ENCODE peak calls at places on chromosomes 6 and 20, in ten cellular contexts. O is tibial nerve; Y is adipocyte; G is left lung; R is transverse colon; C is PC-9; N is aorta; K is K562; Z is gastrocnemius medialis; I is CD8-positive, alpha-beta T cell. H is an unnamed sample. For H3K4me1, the result is how much of the 10 kb centered on the place peaks cover.

GRCh38 chr20:58020656-58021454 is 207.6 kb downstream of the ANKRD60 start:
- DNase-seq in O (no peak), Y (no peak), G (no peak), R (no peak), C (no peak), N (no peak), K (no peak), Z (peak), I (no peak), H (peak)

GRCh38 chr6:1423578-1423977 is 34.2 kb downstream of the FOXF2 start:
- DNase-seq in O (no peak), Y (peak), G (no peak), R (no peak), C (no peak), N (no peak), K (no peak), Z (no peak), I (no peak), H (no peak)

GRCh38 chr6:36840471-36841461 is 1.5 kb upstream of the CPNE5 start:
- DNase-seq in O (no peak), Y (no peak), G (no peak), R (no peak), C (no peak), N (peak), K (no peak), Z (peak), I (no peak), H (no peak)

GRCh38 chr6:154408906-154409500 is 52.4 kb upstream of the IPCEF1 start:
- DNase-seq in O (no peak), Y (peak), G (no peak), R (peak), C (no peak), N (no peak), K (no peak), Z (peak), I (no peak), H (no peak)

GRCh38 chr6:148629197-148629909 is 117.5 kb upstream of the UST start:
- DNase-seq in O (no peak), Y (peak), G (no peak), R (no peak), C (no peak), N (no peak), K (no peak), Z (no peak), I (no peak), H (no peak)

GRCh38 chr6:30465582-30466306 is 23.6 kb upstream of the HLA-E start:
- DNase-seq in O (no peak), Y (no peak), G (no peak), R (no peak), C (no peak), N (no peak), K (no peak), Z (no peak), I (no peak), H (no peak)

GRCh38 chr6:165055231-165055630 is 254.2 kb downstream of the C6orf118 start:
- DNase-seq in O (no peak), Y (no peak), G (no peak), R (no peak), C (no peak), N (no peak), K (no peak), Z (no peak), I (no peak), H (no peak)

GRCh38 chr20:49983123-49983847 is 505 bp downstream of the SNAI1 start:
- DNase-seq in O (no peak), Y (peak), G (no peak), R (no peak), C (no peak), N (peak), K (no peak), Z (no peak), I (no peak), H (no peak)

GRCh38 chr20:25033250-25033940 is 24.5 kb downstream of the ACSS1 start:
- DNase-seq in O (no peak), Y (no peak), G (no peak), R (no peak), C (no peak), N (peak), K (no peak), Z (no peak), I (no peak), H (no peak)

GRCh38 chr6:39984051-39984450 is 49.8 kb upstream of the MOCS1 start:
- DNase-seq in O (no peak), Y (no peak), G (no peak), R (no peak), C (no peak), N (no peak), K (no peak), Z (no peak), I (no peak), H (no peak)

GRCh38 chr6:148831531-148831930 is 84.7 kb downstream of the UST start:
- DNase-seq in O (no peak), Y (peak), G (no peak), R (no peak), C (no peak), N (no peak), K (no peak), Z (no peak), I (no peak), H (no peak)

GRCh38 chr6:54718541-54719023 is 128.0 kb upstream of the FAM83B start:
- DNase-seq in O (no peak), Y (no peak), G (no peak), R (peak), C (no peak), N (no peak), K (no peak), Z (no peak), I (no peak), H (no peak)

GRCh38 chr6:146856296-146856695 is 257.5 kb downstream of the ADGB start:
- DNase-seq in O (no peak), Y (no peak), G (no peak), R (no peak), C (no peak), N (no peak), K (no peak), Z (no peak), I (no peak), H (no peak)

DNA sequence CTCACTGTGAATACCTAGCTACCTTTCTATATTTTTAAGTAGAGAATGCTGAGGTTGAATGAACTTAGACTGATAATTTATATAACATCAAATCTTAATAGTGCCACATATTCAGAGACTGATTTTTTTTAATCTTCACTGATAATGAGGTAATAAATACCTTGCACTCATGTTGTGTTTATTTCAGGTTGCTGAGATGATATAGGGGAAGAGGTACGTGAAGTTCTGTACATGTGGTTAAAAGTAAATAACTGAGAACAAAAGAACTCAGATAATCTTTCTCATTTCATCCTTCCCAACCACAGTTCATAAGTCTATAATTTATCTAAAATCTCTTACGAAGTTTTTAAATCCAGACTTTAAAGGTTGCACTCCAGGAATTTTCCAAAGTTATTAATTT is 6.4 kb downstream of the NHSL1 start:
- DNase-seq in O (no peak), Y (no peak), G (no peak), R (no peak), C (no peak), N (no peak), K (no peak), Z (no peak), I (no peak), H (no peak)
- H3K4me1 ChIP-seq in O (under half), Y (under half), G (under half), R (half or more), C (under half), N (under half), K (under half), Z (under half), I (under half), H (under half)

GRCh38 chr6:106744781-106745180 is 115.4 kb downstream of the QRSL1 start:
- DNase-seq in O (no peak), Y (no peak), G (no peak), R (no peak), C (no peak), N (no peak), K (no peak), Z (no peak), I (no peak), H (no peak)

GRCh38 chr6:106746660-106747059 is 117.3 kb downstream of the QRSL1 start:
- DNase-seq in O (no peak), Y (peak), G (no peak), R (no peak), C (peak), N (no peak), K (no peak), Z (no peak), I (no peak), H (no peak)

GRCh38 chr6:106745824-106746610 is 116.6 kb downstream of the QRSL1 start:
- DNase-seq in O (no peak), Y (no peak), G (no peak), R (no peak), C (peak), N (no peak), K (no peak), Z (no peak), I (no peak), H (no peak)

GRCh38 chr6:106747139-106747538 is 117.8 kb downstream of the QRSL1 start:
- DNase-seq in O (no peak), Y (no peak), G (no peak), R (peak), C (no peak), N (no peak), K (no peak), Z (no peak), I (no peak), H (no peak)

GRCh38 chr6:106745396-106745795 is 116.0 kb downstream of the QRSL1 start:
- DNase-seq in O (no peak), Y (no peak), G (no peak), R (no peak), C (no peak), N (no peak), K (no peak), Z (no peak), I (no peak), H (no peak)
- H3K4me1 ChIP-seq in O (under half), Y (under half), G (under half), R (under half), C (half or more), N (under half), K (under half), Z (under half), I (under half), H (under half)

DNA sequence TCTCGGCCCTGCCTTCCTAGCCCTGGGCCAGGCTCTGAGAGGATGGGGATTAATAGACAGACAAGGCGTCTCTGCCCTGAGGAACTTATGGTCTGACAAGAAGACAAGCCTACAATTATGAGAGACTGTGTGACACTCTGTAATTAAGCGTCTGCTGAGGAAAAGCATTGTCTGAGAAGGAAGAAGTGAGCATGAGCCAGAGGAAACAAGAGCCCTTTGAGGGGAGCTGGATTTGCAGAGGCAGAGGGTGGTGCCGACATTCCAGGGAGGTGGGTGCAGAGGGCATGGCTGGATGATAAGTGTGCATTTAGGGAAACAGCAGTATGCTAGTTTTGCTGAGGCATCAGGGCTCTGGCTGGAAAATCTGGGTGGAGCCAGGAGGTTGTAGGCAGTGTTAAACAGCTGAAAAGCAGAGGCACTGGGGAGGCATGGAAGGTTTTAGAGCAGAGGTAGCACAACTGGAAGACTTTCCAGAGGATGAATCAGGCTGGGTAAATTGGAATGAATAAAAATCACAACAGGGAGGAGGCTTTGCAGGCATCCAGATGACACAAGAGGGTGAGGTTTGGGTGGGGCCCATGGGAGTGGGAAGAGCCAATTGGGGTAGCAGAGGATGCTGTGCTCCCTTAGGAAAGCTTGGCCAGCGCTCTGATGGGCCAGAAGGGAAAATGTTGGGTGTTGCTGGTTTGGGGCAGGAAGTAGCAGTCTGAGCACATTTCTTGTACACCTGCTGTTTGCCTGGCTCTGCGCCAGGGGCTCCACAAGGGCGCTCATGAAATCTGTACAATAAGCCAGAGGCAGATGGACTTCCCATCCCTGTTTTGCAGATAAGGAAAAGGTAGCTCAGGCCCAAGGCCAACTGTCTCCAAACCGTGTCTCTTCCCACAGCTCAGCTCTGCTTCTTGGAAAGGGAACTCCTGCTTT is 74.0 kb upstream of the MYL9 start:
- DNase-seq in O (peak), Y (peak), G (no peak), R (peak), C (no peak), N (peak), K (no peak), Z (peak), I (peak), H (no peak)
- H3K4me1 ChIP-seq in O (half or more), Y (half or more), G (half or more), R (half or more), C (half or more), N (under half), K (under half), Z (half or more), I (half or more), H (half or more)

DNA sequence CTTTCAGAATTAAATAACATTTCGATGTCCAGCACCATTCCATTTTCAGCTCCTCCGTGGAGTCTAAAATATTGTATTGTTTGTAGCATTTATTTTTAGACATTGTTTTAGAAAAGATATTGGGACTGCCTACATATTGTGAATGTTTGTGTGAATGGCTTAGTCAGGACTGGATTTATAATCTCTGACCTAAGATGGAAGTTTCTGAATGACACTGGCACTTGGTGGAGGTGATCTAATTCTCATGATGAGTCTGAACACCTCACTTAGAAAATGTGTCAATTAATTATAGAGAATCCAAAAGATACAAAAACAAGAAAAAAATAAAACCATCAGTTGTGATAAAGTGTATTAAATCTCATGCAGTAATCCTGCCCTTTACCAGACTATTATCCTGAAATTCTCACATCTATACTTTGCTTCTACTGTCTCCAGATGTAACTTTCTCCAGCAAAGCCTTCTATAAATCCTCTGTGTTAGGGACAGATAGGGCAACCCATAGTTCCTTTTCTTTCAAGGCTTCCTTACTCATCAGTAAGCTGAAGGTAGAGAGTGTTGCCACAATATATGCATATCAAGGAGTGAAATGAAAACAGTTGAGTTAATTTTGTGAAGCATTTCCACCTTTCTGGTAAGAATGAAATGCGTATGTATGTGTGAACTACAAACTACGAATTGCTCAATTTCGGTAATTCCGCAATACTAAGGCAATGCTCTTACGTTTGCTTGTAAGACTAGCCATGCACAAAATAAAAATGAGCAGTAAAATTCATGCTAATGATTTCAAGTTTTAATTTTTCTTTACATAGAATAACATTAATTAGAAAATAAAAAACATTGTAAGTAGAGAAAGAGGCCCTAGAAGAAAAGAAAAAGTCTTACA is 61.0 kb upstream of the HBS1L start:
- DNase-seq in O (no peak), Y (no peak), G (no peak), R (no peak), C (no peak), N (no peak), K (no peak), Z (no peak), I (no peak), H (no peak)
- H3K4me1 ChIP-seq in O (under half), Y (under half), G (under half), R (under half), C (under half), N (under half), K (under half), Z (under half), I (under half), H (under half)

DNA sequence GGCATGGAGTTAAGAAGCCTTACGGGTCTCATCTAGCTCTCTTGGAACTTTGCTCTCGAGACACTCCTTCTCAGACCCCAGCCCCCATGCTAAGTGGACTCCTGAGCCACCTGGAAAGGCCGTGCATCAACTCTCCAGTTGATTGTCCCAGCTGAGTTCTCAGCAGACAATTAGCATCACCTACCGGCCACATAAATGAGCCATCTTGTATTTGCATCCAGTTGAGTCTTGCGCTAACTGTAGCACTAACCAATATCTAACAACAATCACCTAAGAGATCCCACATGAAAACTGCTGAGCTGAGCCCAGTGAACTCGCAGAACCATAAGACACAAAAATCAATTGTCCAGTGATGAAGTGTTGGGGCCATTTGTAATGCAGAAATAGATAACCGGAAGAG is 49.7 kb downstream of the PCNA start:
- DNase-seq in O (no peak), Y (no peak), G (no peak), R (no peak), C (no peak), N (no peak), K (no peak), Z (no peak), I (no peak), H (no peak)
- H3K4me1 ChIP-seq in O (under half), Y (under half), G (under half), R (under half), C (under half), N (under half), K (under half), Z (under half), I (under half), H (under half)

DNA sequence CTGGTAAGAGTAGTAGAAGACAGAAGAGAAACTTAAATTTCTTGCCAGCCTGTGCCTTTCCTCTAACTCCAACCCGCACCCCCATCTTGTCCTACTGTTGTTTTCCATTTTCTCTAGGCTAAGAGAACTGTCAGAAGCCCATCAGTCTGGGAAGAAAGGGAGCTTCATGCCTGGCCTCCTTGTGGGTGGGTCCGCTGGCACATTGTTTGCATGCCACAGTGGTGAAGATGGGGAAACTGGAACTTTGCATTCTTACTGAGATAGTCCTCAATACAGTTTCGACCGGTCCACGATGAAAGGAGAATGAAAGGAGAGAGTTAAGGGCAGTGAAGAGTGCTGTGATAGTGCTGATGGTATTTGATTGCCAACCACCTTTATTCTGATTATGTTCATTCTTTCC is 103.1 kb downstream of the TCP11 start:
- DNase-seq in O (no peak), Y (peak), G (no peak), R (no peak), C (no peak), N (no peak), K (no peak), Z (no peak), I (no peak), H (no peak)
- H3K4me1 ChIP-seq in O (half or more), Y (under half), G (half or more), R (under half), C (under half), N (under half), K (under half), Z (half or more), I (under half), H (under half)

GRCh38 chr6:47149554-47149953 is 107.4 kb upstream of the ADGRF1 start:
- DNase-seq in O (no peak), Y (no peak), G (no peak), R (no peak), C (no peak), N (no peak), K (no peak), Z (no peak), I (no peak), H (no peak)

GRCh38 chr6:47153066-47153755 is 111.1 kb upstream of the ADGRF1 start:
- DNase-seq in O (no peak), Y (peak), G (no peak), R (no peak), C (peak), N (no peak), K (no peak), Z (no peak), I (no peak), H (peak)

GRCh38 chr6:47156196-47156595 is 114.1 kb upstream of the ADGRF1 start:
- DNase-seq in O (no peak), Y (no peak), G (no peak), R (no peak), C (no peak), N (no peak), K (no peak), Z (no peak), I (no peak), H (no peak)

GRCh38 chr6:47151232-47151898 is 109.2 kb upstream of the ADGRF1 start:
- DNase-seq in O (no peak), Y (no peak), G (no peak), R (no peak), C (no peak), N (no peak), K (no peak), Z (no peak), I (no peak), H (no peak)

GRCh38 chr6:47152666-47153065 is 110.5 kb upstream of the ADGRF1 start:
- DNase-seq in O (no peak), Y (no peak), G (no peak), R (no peak), C (no peak), N (no peak), K (no peak), Z (no peak), I (no peak), H (no peak)
- H3K4me1 ChIP-seq in O (under half), Y (under half), G (under half), R (under half), C (half or more), N (under half), K (under half), Z (under half), I (under half), H (under half)